ENCODE peak calls at places on chromosomes 12 and 14, in four cellular contexts. One of them, this sample, is unnamed.

GRCh38 chr12:97575792-97576191 is 113.2 kb downstream of the RMST start:
- DNase-seq in GM12865: no peak
- DNase-seq in midbrain: no peak
- DNase-seq in ELF-1: no peak
- DNase-seq in this sample: no peak

GRCh38 chr12:105485321-105485910 is 154.9 kb downstream of the C12orf75 start:
- DNase-seq in ELF-1: peak; percentile 22
- DNase-seq in midbrain: no peak
- DNase-seq in GM12865: no peak
- DNase-seq in this sample: peak; percentile 69

GRCh38 chr12:2170376-2170775 is 117.6 kb downstream of the CACNA1C start:
- DNase-seq in GM12865: no peak
- DNase-seq in ELF-1: no peak
- DNase-seq in midbrain: no peak
- DNase-seq in this sample: no peak

GRCh38 chr12:3885179-3886094 is 12.2 kb upstream of the PARP11 start:
- DNase-seq in midbrain: peak; percentile 55
- DNase-seq in GM12865: peak; percentile 53
- DNase-seq in ELF-1: peak; percentile 37
- DNase-seq in this sample: peak; percentile 66

GRCh38 chr12:53232641-53233538 is 881 bp upstream of the RARG start:
- DNase-seq in ELF-1: peak; percentile 70
- DNase-seq in GM12865: no peak
- DNase-seq in midbrain: peak; percentile 33
- DNase-seq in this sample: peak; percentile 90

GRCh38 chr12:59122784-59123183 is 202.5 kb upstream of the LRIG3 start:
- DNase-seq in GM12865: no peak
- DNase-seq in midbrain: no peak
- DNase-seq in ELF-1: no peak
- DNase-seq in this sample: no peak

GRCh38 chr12:6201199-6201608 is 1.0 kb downstream of the CD9 start:
- DNase-seq in ELF-1: peak; percentile 42
- DNase-seq in midbrain: no peak
- DNase-seq in GM12865: no peak
- DNase-seq in this sample: peak; percentile 84

GRCh38 chr14:72563676-72564075 is 330.2 kb downstream of the DPF3 start:
- DNase-seq in midbrain: no peak
- DNase-seq in GM12865: no peak
- DNase-seq in ELF-1: no peak
- DNase-seq in this sample: no peak

GRCh38 chr14:60757617-60758016 is 23.1 kb downstream of the MNAT1 start:
- DNase-seq in midbrain: no peak
- DNase-seq in ELF-1: no peak
- DNase-seq in GM12865: no peak
- DNase-seq in this sample: no peak